ENCODE peak calls at places on chromosomes 6 and 20, in seven cellular contexts. I is memory B cell; W is A549; J is stimulated activated CD8-positive, alpha-beta memory T cell treated with anti-CD3 and anti-CD28 coated beads, Interleukin-15, amount 100 ng/mL, for 1 hour; L is Peyer's patch; Z is iPS DF 19.7; V is fibroblast of lung. O is an unnamed sample.

GRCh38 chr6:1610497-1611321 is 994 bp downstream of the FOXC1 start:
- DNase-seq in L (no peak), I (peak), W (no peak), Z (no peak), V (peak), J (no peak), O (no peak)

GRCh38 chr6:167805349-167806060 is 21.2 kb upstream of the AFDN start:
- DNase-seq in V (no peak), I (no peak), Z (no peak), W (no peak), J (no peak), L (no peak), O (no peak)

GRCh38 chr20:39800111-39800510 is 838.0 kb downstream of the DHX35 start:
- DNase-seq in L (no peak), J (no peak), Z (no peak), I (no peak), V (peak), W (no peak), O (no peak)

GRCh38 chr6:49409951-49410542 is 53.0 kb downstream of the MMUT start:
- DNase-seq in Z (peak), J (peak), L (peak), V (peak), I (peak), W (peak), O (no peak)

GRCh38 chr6:135195045-135195444 is 13.9 kb downstream of the MYB start:
- DNase-seq in Z (no peak), V (no peak), J (no peak), I (no peak), W (no peak), L (no peak), O (no peak)

GRCh38 chr20:10504893-10505292 is 69.8 kb downstream of the SLX4IP start:
- DNase-seq in W (no peak), L (no peak), J (no peak), V (no peak), I (no peak), Z (no peak), O (no peak)

GRCh38 chr6:10397756-10398438 is 17.0 kb downstream of the TFAP2A start:
- DNase-seq in L (no peak), J (no peak), Z (no peak), V (no peak), W (no peak), I (no peak), O (no peak)

GRCh38 chr20:35773154-35773751 is 1.4 kb downstream of the PHF20 start:
- DNase-seq in Z (no peak), V (peak), L (peak), J (no peak), W (no peak), I (peak), O (no peak)

GRCh38 chr6:117600008-117600743 is 2.1 kb downstream of the GOPC start:
- DNase-seq in W (no peak), L (no peak), J (no peak), I (no peak), Z (no peak), V (peak), O (no peak)

O was measured in HuH-7.5.